ENCODE peak calls at places on chromosomes 13 and 19, in seven cellular contexts. F is coronary artery, Z is transverse colon, A is heart left ventricle, D is AG10803, B is astrocyte of the spinal cord, K is body of pancreas. M is an unnamed sample.

GRCh38 chr19:58038688-58039204 is 4.9 kb downstream of the ZSCAN1 start:
- DNase-seq in D (no peak), A (no peak), K (no peak), B (no peak), F (no peak), Z (no peak), M (no peak)

GRCh38 chr19:2168619-2169424 is 5.1 kb downstream of the DOT1L start:
- DNase-seq in B (peak), F (peak), A (peak), K (peak), D (peak), Z (peak), M (peak)

GRCh38 chr13:41720839-41721561 is 239.9 kb downstream of the VWA8 start:
- DNase-seq in B (no peak), F (no peak), D (no peak), Z (no peak), K (no peak), A (no peak), M (no peak)

GRCh38 chr13:72757792-72758535 is 23.7 kb downstream of the DIS3 start:
- DNase-seq in D (no peak), A (no peak), K (no peak), Z (no peak), B (no peak), F (no peak), M (no peak)

GRCh38 chr19:38635483-38636399 is 11.7 kb upstream of the ACTN4 start:
- DNase-seq in A (no peak), D (no peak), Z (no peak), K (no peak), B (no peak), F (no peak), M (no peak)

GRCh38 chr13:83352391-83352790 is 529.9 kb downstream of the SLITRK1 start:
- DNase-seq in D (no peak), Z (no peak), A (no peak), B (no peak), F (no peak), K (no peak), M (no peak)

GRCh38 chr13:42847891-42848663 is 66.7 kb downstream of the FAM216B start:
- DNase-seq in F (no peak), D (peak), Z (no peak), K (no peak), B (peak), A (no peak), M (peak)

GRCh38 chr13:49690133-49690989 is 925 bp downstream of the EBPL start:
- DNase-seq in B (peak), A (no peak), K (peak), F (no peak), D (no peak), Z (peak), M (no peak)

GRCh38 chr19:19721896-19722295 is 11.0 kb downstream of the ZNF14 start:
- DNase-seq in D (no peak), B (no peak), Z (no peak), F (no peak), A (no peak), K (no peak), M (no peak)

GRCh38 chr13:28530729-28531194 is 35.8 kb upstream of the FLT1 start:
- DNase-seq in K (no peak), F (no peak), D (peak), Z (no peak), B (peak), A (no peak), M (no peak)

GRCh38 chr13:79119578-79120107 is 286.4 kb downstream of the RBM26 start:
- DNase-seq in A (no peak), B (no peak), D (no peak), K (no peak), F (no peak), Z (no peak), M (no peak)

GRCh38 chr13:114154476-114154875 is 22.1 kb upstream of the RASA3 start:
- DNase-seq in A (no peak), K (no peak), B (no peak), F (no peak), D (no peak), Z (no peak), M (no peak)

GRCh38 chr13:21071015-21071414 is 9.6 kb upstream of the LATS2 start:
- DNase-seq in Z (no peak), D (peak), F (no peak), B (no peak), A (no peak), K (no peak), M (no peak)

GRCh38 chr19:45187421-45188100 is 9.0 kb downstream of the BLOC1S3 start:
- DNase-seq in A (no peak), B (no peak), K (peak), Z (no peak), F (no peak), D (no peak), M (no peak)

GRCh38 chr13:38803566-38803965 is 116.7 kb downstream of the FREM2 start:
- DNase-seq in K (no peak), Z (no peak), A (no peak), F (no peak), B (no peak), D (no peak), M (no peak)

GRCh38 chr13:49226613-49227012 is 6.5 kb downstream of the MLNR start:
- DNase-seq in Z (no peak), B (no peak), F (no peak), D (no peak), K (no peak), A (no peak), M (no peak)

GRCh38 chr13:40453666-40454030 is 212.8 kb downstream of the FOXO1 start:
- DNase-seq in A (no peak), F (no peak), K (no peak), D (no peak), Z (no peak), B (no peak), M (no peak)

GRCh38 chr19:38522915-38523314 is 89.4 kb downstream of the RYR1 start:
- DNase-seq in Z (no peak), A (no peak), D (no peak), F (no peak), B (no peak), K (no peak), M (no peak)

GRCh38 chr13:96963786-96964475 is 30.3 kb downstream of the OXGR1 start:
- DNase-seq in F (no peak), D (no peak), Z (no peak), K (no peak), A (no peak), B (no peak), M (no peak)

GRCh38 chr13:90455861-90456260 is 891.6 kb upstream of the MIR17HG start:
- DNase-seq in Z (no peak), K (no peak), A (no peak), B (no peak), D (no peak), F (no peak), M (no peak)

GRCh38 chr13:37918116-37919100 is 48.8 kb upstream of the TRPC4 start:
- DNase-seq in K (no peak), F (no peak), A (no peak), Z (no peak), D (no peak), B (no peak), M (peak)

GRCh38 chr13:24308068-24308445 is 1.3 kb upstream of the C1QTNF9 start:
- DNase-seq in F (peak), B (no peak), D (no peak), Z (no peak), K (no peak), A (no peak), M (no peak)

GRCh38 chr19:1041835-1042685 is 2.2 kb downstream of the ABCA7 start:
- DNase-seq in A (no peak), K (peak), D (no peak), Z (peak), F (no peak), B (no peak), M (no peak)

GRCh38 chr19:35431147-35431807 is 16.8 kb upstream of the FFAR2 start:
- DNase-seq in K (no peak), Z (no peak), A (no peak), F (no peak), D (no peak), B (no peak), M (no peak)

GRCh38 chr19:42396248-42396541 is 6.1 kb upstream of the CNFN start:
- DNase-seq in A (no peak), B (no peak), K (no peak), Z (no peak), D (no peak), F (no peak), M (no peak)

GRCh38 chr19:46381346-46381745 is 32.0 kb downstream of the CCDC8 start:
- DNase-seq in F (peak), D (no peak), A (no peak), K (no peak), Z (no peak), B (no peak), M (no peak)

GRCh38 chr19:3478409-3479176 is 1.7 kb downstream of the SMIM24 start:
- DNase-seq in Z (no peak), F (no peak), A (no peak), B (no peak), D (no peak), K (no peak), M (no peak)

GRCh38 chr13:56510836-56511235 is 629.9 kb upstream of the PRR20A start:
- DNase-seq in B (no peak), A (no peak), K (no peak), D (no peak), Z (no peak), F (no peak), M (no peak)

GRCh38 chr19:2888739-2889224 is 11.9 kb upstream of the ZNF57 start:
- DNase-seq in D (peak), Z (peak), K (peak), B (no peak), A (peak), F (no peak), M (no peak)

GRCh38 chr19:41569481-41570150 is 6.3 kb upstream of the CEACAM21 start:
- DNase-seq in Z (no peak), K (no peak), B (no peak), A (no peak), D (no peak), F (no peak), M (no peak)

GRCh38 chr13:31035162-31035951 is 102.9 kb downstream of the TEX26 start:
- DNase-seq in A (peak), Z (no peak), B (no peak), D (peak), K (no peak), F (peak), M (peak)

GRCh38 chr13:40563350-40564125 is 102.9 kb downstream of the FOXO1 start:
- DNase-seq in B (no peak), K (peak), A (no peak), D (no peak), Z (no peak), F (no peak), M (no peak)

GRCh38 chr13:29369060-29369743 is 226.3 kb downstream of the SLC7A1 start:
- DNase-seq in K (peak), D (peak), B (peak), Z (no peak), F (no peak), A (no peak), M (peak)

GRCh38 chr19:51064534-51065220 is at the start of gene KLK13:
- DNase-seq in A (peak), K (peak), D (no peak), B (no peak), Z (no peak), F (no peak), M (no peak)

GRCh38 chr19:19514215-19514633 is 1.1 kb downstream of the TSSK6 start:
- DNase-seq in D (peak), B (peak), A (peak), F (no peak), K (peak), Z (peak), M (no peak)

GRCh38 chr13:32206097-32206740 is 108.9 kb downstream of the ZAR1L start:
- DNase-seq in A (no peak), K (no peak), B (no peak), F (no peak), Z (no peak), D (peak), M (no peak)

GRCh38 chr19:45613926-45614725 is 12.1 kb upstream of the GPR4 start:
- DNase-seq in Z (peak), D (peak), A (no peak), K (peak), B (peak), F (no peak), M (peak)

GRCh38 chr19:24033962-24034342 is 53.0 kb upstream of the ZNF254 start:
- DNase-seq in F (peak), B (peak), A (peak), K (peak), Z (peak), D (peak), M (peak)

DNA sequence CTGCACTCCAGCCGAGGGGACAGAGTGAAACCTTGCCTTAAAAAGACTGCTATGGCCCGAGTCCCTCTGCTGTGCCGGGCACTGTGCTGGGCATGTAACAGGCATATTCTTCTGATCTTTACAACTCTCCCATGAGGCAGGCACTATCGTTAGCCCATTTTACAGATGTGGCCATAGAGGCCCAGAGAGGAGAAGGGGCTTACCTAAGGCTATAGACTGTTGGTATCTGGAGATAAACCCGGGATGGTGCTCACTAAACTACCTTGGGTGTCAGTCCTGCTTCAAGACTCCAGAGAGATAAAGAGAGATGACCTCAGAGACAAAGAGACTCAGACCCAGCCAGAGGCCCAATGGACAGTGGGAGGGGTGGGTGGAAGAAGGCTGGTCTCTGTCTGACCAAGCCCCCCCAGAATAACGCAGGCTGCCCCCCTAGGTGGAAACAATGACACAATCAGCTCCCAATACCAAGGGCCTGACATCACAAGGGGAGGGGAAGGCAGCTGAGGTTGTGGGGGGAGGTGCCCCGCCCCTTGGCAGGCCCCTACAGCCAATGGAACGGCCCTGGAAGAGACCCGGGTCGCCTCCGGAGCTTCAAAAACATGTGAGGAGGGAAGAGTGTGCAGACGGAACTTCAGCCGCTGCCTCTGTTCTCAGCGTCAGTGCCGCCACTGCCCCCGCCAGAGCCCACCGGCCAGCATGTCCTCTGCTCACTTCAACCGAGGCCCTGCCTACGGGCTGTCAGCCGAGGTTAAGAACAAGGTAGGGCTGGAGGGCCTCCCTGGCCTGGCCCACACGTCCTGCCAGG is at the start of gene CNN1:
- DNase-seq in A (peak), F (peak), B (peak), K (peak), Z (peak), D (peak), M (peak)
- H3K4me3 ChIP-seq in A (peak), F (peak), B (peak), K (no peak), Z (peak), D (peak), M (peak)

DNA sequence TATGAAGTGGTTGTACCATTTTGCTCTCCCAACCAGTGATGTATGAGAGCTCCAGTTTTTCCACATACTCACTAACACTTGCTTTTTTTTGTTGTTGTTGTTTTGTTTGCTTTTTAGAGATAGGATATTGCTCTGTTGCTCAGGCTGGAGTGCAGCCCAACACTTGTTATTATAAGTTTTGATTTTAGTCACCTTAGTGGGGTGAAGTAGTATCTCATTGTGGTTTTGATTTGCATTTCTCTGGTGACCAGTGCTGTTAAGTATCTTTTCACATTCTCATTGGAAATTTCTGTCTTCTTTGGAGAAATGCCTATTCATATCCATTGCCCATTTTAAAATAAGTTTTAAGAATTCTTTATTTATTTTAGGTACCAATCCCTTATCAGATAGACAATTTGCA is 31.3 kb downstream of the CYP4F22 start:
- DNase-seq in D (no peak), B (no peak), K (no peak), A (no peak), Z (no peak), F (no peak), M (no peak)
- TF ChIP-seq CTCF in D (no peak), B (no peak), K (no peak), A (no peak), Z (no peak), F (no peak), M (no peak)

GRCh38 chr19:40389404-40390083 is 437 bp downstream of the HIPK4 start:
- DNase-seq in Z (no peak), F (no peak), A (no peak), K (no peak), B (no peak), D (no peak), M (no peak)

GRCh38 chr19:40390084-40390742 is at the start of gene HIPK4:
- DNase-seq in F (no peak), K (no peak), D (no peak), Z (no peak), B (no peak), A (no peak), M (no peak)

GRCh38 chr19:40392894-40393517 is 3.0 kb upstream of the HIPK4 start:
- DNase-seq in K (peak), Z (peak), F (no peak), B (no peak), D (no peak), A (no peak), M (no peak)

GRCh38 chr19:40393894-40394815 is 4.2 kb upstream of the HIPK4 start:
- DNase-seq in A (no peak), B (no peak), D (no peak), K (no peak), Z (no peak), F (no peak), M (no peak)

DNA sequence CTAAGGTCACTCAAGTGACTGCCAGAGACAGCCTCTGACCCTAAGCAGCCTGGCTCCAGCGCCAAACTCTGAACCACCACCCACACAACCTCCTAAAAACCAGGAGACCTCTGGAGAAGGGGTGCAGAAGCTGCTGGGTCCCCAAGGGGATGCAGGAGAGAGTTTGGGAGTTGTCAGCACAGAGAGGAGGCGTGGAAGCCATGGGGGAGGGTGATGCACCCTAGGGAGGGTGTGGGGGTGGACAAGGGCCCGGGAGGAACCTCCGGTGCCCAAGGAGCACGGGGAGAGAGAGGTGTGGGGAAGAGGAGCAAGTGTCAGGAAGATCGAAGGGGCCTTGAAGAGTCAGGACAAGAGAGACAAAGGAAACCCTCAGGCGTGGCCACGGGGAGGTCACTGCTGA is 2.1 kb upstream of the HIPK4 start:
- DNase-seq in B (no peak), K (no peak), A (no peak), Z (no peak), F (no peak), D (no peak), M (no peak)
- H3K4me3 ChIP-seq in B (no peak), K (no peak), A (no peak), Z (no peak), F (no peak), D (no peak), M (no peak)

GRCh38 chr19:50008532-50008931 is 16.6 kb downstream of the VRK3 start:
- DNase-seq in A (no peak), K (no peak), B (no peak), F (no peak), Z (no peak), D (no peak), M (no peak)
- TF ChIP-seq CTCF in A (no peak), K (no peak), B (peak), F (no peak), Z (no peak), D (peak), M (peak)

GRCh38 chr19:33292595-33293254 is 9.6 kb downstream of the CEBPA start:
- DNase-seq in F (no peak), K (no peak), Z (peak), A (no peak), D (peak), B (no peak), M (no peak)

GRCh38 chr19:33294058-33294798 is 8.1 kb downstream of the CEBPA start:
- DNase-seq in D (no peak), Z (no peak), A (no peak), K (no peak), F (no peak), B (no peak), M (no peak)

GRCh38 chr19:33290956-33291622 is 11.2 kb downstream of the CEBPA start:
- DNase-seq in D (no peak), B (no peak), K (no peak), F (no peak), A (no peak), Z (peak), M (no peak)

GRCh38 chr19:33291623-33292534 is 10.5 kb downstream of the CEBPA start:
- DNase-seq in B (no peak), D (no peak), F (no peak), K (no peak), A (no peak), Z (peak), M (no peak)

GRCh38 chr19:33293255-33294057 is 8.9 kb downstream of the CEBPA start:
- DNase-seq in A (no peak), D (peak), K (peak), B (peak), Z (peak), F (no peak), M (peak)
- H3K4me3 ChIP-seq in A (no peak), D (peak), K (no peak), B (no peak), Z (no peak), F (peak), M (no peak)

DNA sequence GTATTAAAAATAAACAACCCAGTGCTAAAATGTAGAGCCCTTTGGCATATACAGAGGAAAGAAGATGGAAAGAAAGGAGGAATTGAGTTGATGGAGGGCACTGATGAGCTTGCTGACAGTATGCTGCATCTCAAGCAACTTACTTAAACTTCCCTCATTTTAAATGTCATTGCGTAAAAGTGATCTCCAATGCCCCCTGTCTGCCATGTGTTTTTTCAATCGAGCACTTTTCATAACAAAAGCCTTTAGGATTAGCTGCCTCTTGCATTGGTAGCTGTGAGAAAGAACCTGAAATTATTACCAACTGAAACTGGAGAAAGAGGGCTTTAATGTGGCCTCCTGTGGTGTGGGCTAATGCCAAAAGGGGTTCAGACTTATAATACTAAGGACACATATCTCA is 541.6 kb downstream of the SUCLA2 start:
- DNase-seq in Z (no peak), A (no peak), K (no peak), F (no peak), B (peak), D (peak), M (no peak)
- TF ChIP-seq CTCF in Z (no peak), A (no peak), K (no peak), F (no peak), B (peak), D (peak), M (peak)

GRCh38 chr13:44676534-44676933 is 100.4 kb upstream of the TSC22D1 start:
- DNase-seq in K (no peak), Z (no peak), B (no peak), D (no peak), F (no peak), A (no peak), M (no peak)
- H3K4me3 ChIP-seq in K (no peak), Z (no peak), B (no peak), D (no peak), F (no peak), A (no peak), M (no peak)